ENCODE peak calls at places on chromosomes 13 and 19, in four cellular contexts. X, K, A and Z are unnamed samples.

GRCh38 chr19:5974721-5975387 is 3.1 kb downstream of the RANBP3 start:
- DNase-seq in X (no peak), K (no peak), A (peak; percentile 44), Z (no peak)

GRCh38 chr13:76904507-76904906 is 18.3 kb upstream of the KCTD12 start:
- DNase-seq in X (no peak), K (no peak), A (no peak), Z (no peak)

GRCh38 chr19:44869728-44870470 is 21.2 kb upstream of the TOMM40 start:
- DNase-seq in X (no peak), K (no peak), A (peak; percentile 72), Z (no peak)

GRCh38 chr19:3617463-3617862 is 9.1 kb downstream of the CACTIN start:
- DNase-seq in X (no peak), K (peak; percentile 42), A (no peak), Z (no peak)

GRCh38 chr19:33723512-33723911 is 73.2 kb upstream of the KCTD15 start:
- DNase-seq in X (no peak), K (no peak), A (no peak), Z (no peak)

GRCh38 chr19:2127758-2128157 is 23.6 kb downstream of the AP3D1 start:
- DNase-seq in X (no peak), K (no peak), A (peak; percentile 82), Z (no peak)

GRCh38 chr13:58625703-58626389 is 994.3 kb downstream of the PCDH17 start:
- DNase-seq in X (no peak), K (no peak), A (peak; percentile 54), Z (no peak)

GRCh38 chr13:53405616-53406015 is 377.0 kb downstream of the OLFM4 start:
- DNase-seq in X (no peak), K (peak; percentile 68), A (no peak), Z (peak; percentile 34)

GRCh38 chr19:18291590-18292459 is 10.4 kb upstream of the JUND start:
- DNase-seq in X (peak; percentile 95), K (peak; percentile 73), A (peak; percentile 93), Z (peak; percentile 69)

GRCh38 chr13:33284016-33284415 is 1.5 kb downstream of the STARD13 start:
- DNase-seq in X (no peak), K (no peak), A (no peak), Z (no peak)

GRCh38 chr13:49836516-49836915 is 44.0 kb upstream of the KPNA3 start:
- DNase-seq in X (no peak), K (peak; percentile 48), A (no peak), Z (no peak)

GRCh38 chr13:83248751-83249150 is 633.5 kb downstream of the SLITRK1 start:
- DNase-seq in X (no peak), K (no peak), A (no peak), Z (no peak)

DNA sequence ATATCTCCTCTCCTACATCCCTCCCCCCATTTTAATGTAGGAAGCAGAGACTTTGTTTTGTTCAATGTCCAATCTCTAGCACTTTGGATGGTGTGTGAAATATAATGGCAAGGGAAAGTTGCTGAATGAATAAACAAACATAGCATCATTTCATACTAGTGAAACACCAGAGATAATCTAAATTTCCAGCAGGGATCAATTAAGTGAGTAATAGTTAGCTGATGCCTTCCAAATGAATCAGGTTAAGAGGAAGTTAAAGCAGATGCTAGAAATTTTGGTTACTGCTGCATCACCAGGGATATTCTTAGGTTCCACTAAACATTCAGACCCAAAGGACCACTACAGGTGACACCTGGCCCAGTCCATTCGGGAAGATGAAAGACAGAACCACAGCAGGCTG is 8.1 kb downstream of the MRPS31 start:
- DNase-seq in X (no peak), K (no peak), A (no peak), Z (no peak)
- TF ChIP-seq CTCF in X (no peak), K (no peak), A (no peak), Z (no peak)

GRCh38 chr13:110089815-110090214 is 217.1 kb downstream of the COL4A1 start:
- DNase-seq in X (no peak), K (no peak), A (no peak), Z (no peak)
- TF ChIP-seq CTCF in X (no peak), K (peak; percentile 17), A (peak; percentile 40), Z (peak; percentile 70)

GRCh38 chr19:14056741-14057356 is 5.0 kb downstream of the PALM3 start:
- DNase-seq in X (no peak), K (no peak), A (no peak), Z (no peak)
- TF ChIP-seq CTCF in X (no peak), K (no peak), A (no peak), Z (no peak)

DNA sequence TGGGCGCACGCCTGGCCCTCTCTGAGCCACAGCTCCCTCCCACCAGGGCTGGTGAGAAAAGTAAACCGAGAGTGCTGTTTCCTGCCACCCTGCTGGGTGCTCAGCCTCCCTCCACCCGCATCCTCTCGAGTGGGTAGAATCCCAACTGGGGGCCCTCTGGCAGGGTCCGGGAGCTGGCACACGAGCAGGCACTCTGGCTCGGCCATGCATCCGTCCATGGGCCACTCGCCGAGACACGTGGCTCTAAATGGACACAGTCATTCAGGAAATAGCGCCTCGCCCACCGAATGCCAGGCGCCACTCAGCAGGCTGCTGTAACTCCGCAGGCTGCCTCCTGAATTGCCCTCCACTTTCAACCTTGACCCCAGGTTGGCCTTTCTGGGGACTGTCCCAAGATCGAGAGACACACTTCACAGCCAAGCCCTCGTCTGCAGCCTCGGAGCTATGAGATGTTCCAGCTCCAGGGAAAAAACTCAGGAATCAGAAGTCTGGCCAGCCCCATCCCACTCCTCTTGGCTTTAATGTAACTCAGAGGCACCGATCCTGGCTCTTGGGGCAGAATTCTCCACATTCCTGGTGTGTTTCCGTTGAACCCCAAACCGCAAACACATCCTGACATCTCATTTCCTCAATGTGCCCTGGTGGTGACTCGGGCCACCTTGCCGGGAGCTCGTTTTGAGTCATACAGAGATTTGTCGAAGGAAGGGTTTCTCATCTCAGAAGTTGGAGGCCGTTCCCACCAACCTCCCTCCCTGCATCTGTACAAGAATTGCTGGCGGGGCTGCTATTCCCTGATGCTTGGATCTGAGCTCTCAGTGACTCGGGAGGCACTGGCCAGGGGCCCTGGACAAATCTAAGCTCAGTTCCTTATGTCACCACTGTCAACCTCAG is 14.1 kb downstream of the KLF2 start:
- DNase-seq in X (no peak), K (no peak), A (no peak), Z (no peak)
- TF ChIP-seq CTCF in X (no peak), K (no peak), A (no peak), Z (no peak)

DNA sequence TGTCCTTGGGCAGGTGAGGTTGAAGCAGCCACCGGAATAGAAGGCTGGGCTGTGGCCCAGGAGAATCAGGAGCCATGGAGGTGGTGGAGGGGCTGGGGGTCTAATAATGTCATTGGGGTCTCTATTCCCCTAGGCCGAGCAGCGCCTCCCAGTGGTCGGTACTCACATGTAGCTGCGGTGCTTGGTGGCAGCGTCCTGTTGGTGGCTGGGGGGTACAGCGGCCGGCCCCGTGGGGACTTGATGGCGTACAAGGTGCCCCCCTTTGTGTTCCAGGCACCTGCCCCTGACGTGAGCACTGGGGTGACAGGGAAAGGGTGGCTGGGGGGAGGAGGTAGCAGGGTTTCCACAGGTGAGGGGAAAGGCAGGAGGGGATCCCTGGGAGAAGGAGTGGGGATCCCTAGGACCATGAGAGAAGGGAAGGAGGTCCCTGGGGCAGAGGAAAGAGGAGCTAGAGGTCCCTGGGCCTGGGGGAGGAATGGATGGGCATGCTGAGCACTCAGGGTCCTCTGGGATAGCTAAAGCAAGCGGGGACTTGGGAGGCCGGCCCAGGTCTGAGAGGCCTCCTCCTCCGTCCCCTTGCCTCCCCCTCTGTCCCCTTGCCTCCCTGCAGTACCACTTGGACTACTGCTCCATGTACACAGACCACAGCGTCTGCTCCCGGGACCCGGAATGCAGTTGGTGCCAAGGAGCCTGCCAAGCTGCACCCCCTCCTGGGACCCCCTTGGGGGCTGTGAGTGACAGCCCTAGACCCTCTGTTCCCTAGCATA is 18.1 kb downstream of the MEGF8 start:
- DNase-seq in X (no peak), K (peak; percentile 76), A (peak; percentile 48), Z (no peak)
- TF ChIP-seq CTCF in X (no peak), K (peak; percentile 63), A (no peak), Z (peak; percentile 39)

GRCh38 chr19:13151605-13152355 is 1.6 kb downstream of the IER2 start:
- DNase-seq in X (peak; percentile 99), K (peak; percentile 97), A (peak; percentile 99), Z (peak; percentile 95)
- TF ChIP-seq CTCF in X (no peak), K (no peak), A (no peak), Z (no peak)

GRCh38 chr13:110311721-110312668 is 4.9 kb downstream of the COL4A2 start:
- DNase-seq in X (no peak), K (no peak), A (no peak), Z (no peak)

GRCh38 chr13:110309661-110310524 is 2.8 kb downstream of the COL4A2 start:
- DNase-seq in X (no peak), K (no peak), A (no peak), Z (no peak)

GRCh38 chr13:110309159-110309476 is 2.0 kb downstream of the COL4A2 start:
- DNase-seq in X (no peak), K (no peak), A (no peak), Z (no peak)

GRCh38 chr13:110312669-110313031 is 5.6 kb downstream of the COL4A2 start:
- DNase-seq in X (no peak), K (no peak), A (no peak), Z (no peak)

GRCh38 chr13:110310541-110311491 is 3.7 kb downstream of the COL4A2 start:
- DNase-seq in X (no peak), K (no peak), A (no peak), Z (no peak)
- TF ChIP-seq CTCF in X (no peak), K (no peak), A (no peak), Z (no peak)

DNA sequence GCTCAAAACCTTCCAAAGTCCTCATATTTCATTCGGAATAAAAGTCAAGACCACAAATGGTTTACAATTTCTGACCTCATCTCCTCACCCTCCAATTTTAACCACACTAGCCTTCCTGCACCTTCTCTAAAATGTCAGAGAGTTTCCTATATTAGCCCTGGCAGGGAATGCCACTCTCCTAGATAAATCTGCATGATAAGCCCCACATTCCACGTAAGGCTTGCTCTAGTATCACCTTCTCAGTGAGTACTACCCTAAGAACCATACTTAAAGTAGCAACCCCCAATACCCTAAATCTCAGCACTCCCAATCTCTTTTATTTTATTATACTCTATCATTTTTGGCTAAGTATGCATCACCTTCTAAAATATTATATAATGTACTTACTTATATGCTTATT is 100.5 kb upstream of the SLITRK5 start:
- DNase-seq in X (no peak), K (no peak), A (no peak), Z (no peak)
- TF ChIP-seq CTCF in X (no peak), K (no peak), A (no peak), Z (no peak)

GRCh38 chr19:32464279-32464678 is 58.7 kb downstream of the DPY19L3 start:
- DNase-seq in X (no peak), K (no peak), A (no peak), Z (no peak)
- TF ChIP-seq CTCF in X (no peak), K (no peak), A (no peak), Z (peak; percentile 55)

DNA sequence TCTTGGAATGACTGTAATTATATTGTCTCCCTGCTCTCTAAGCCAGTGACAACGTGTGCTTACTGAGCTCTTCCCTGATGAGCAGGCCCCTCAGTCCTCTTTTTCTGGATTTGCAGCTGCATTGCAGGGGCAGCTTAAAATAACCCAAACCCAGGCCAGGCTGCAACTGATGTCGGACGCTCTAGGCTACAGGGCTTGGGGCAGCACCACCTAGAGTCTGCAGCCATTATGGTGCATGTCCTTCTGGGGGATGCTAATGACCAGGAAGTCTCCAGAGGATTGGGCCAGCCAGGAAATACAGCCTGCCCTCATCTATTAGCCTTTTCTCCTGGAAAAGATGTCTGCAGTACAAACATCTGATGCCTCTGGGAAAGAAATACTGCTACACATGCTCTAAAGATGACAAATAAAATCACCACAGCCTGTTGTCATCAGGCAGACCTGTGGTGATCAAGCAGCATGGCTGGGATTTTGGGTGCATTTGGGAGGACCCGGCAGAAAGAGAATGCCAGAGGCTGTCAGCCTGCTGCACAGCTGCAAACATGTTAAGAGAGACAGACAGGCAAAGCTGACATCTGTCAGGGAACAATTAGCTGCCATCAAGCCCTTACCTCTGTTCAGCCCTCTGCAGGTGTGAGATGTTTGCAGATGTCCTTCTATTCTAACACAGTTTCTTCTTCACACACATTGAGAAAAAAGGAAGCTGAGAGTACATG is 51.8 kb downstream of the CCDC70 start:
- DNase-seq in X (no peak), K (peak; percentile 36), A (no peak), Z (peak; percentile 59)
- TF ChIP-seq CTCF in X (no peak), K (no peak), A (no peak), Z (no peak)